ENCODE peak calls at places on chromosomes 13 and 19, in six cellular contexts. X is stimulated activated naive CD8-positive, alpha-beta T cell treated with anti-CD3 and anti-CD28 coated beads, Interleukin-15, Interleukin-2, amounts not matched to agents 100 U/mL and 50 U/mL, for 24 hours; Q is T follicular helper cell; F is MCF 10A; L is T-helper 1 cell; U is stimulated activated CD4-positive, alpha-beta T cell treated with anti-CD3 and anti-CD28 coated beads, Interleukin-15, amount 100 ng/mL, for 24 hours. H is an unnamed sample.

GRCh38 chr13:111460548-111461444 is 140.4 kb downstream of the TEX29 start:
- DNase-seq in X (no peak), L (no peak), F (peak), Q (no peak), U (peak), H (no peak)

GRCh38 chr19:371501-372160 is 27.0 kb upstream of the MIER2 start:
- DNase-seq in Q (no peak), U (no peak), L (no peak), F (no peak), X (no peak), H (no peak)

GRCh38 chr13:93925976-93926375 is 553.5 kb downstream of the DCT start:
- DNase-seq in X (no peak), F (no peak), U (no peak), Q (no peak), L (no peak), H (no peak)

GRCh38 chr13:98977568-98978270 is at the start of gene DOCK9:
- DNase-seq in U (no peak), Q (no peak), L (no peak), X (no peak), F (peak), H (no peak)

GRCh38 chr19:44113784-44114390 is 688 bp downstream of the ZNF225 start:
- DNase-seq in U (peak), X (peak), L (no peak), Q (no peak), F (peak), H (no peak)

GRCh38 chr19:54178581-54179261 is 5.8 kb upstream of the TMC4 start:
- DNase-seq in Q (no peak), U (peak), F (no peak), X (no peak), L (no peak), H (no peak)

GRCh38 chr13:20391597-20392452 is 133.8 kb downstream of the CRYL1 start:
- DNase-seq in Q (no peak), U (no peak), F (no peak), L (no peak), X (no peak), H (no peak)

GRCh38 chr19:47673426-47673825 is 39.8 kb upstream of the EHD2 start:
- DNase-seq in Q (no peak), X (no peak), L (no peak), F (no peak), U (no peak), H (no peak)

GRCh38 chr19:55053735-55054134 is 9.2 kb downstream of the RDH13 start:
- DNase-seq in X (no peak), L (no peak), F (no peak), Q (no peak), U (no peak), H (no peak)